ENCODE peak calls at places on chromosomes 6 and 20, in five cellular contexts. B is NT2/D1, X is KG1, M is OCI-M1, Q is pancreas. G is an unnamed sample.

GRCh38 chr6:33885121-33886057 is 81.6 kb upstream of the MLN start:
- DNase-seq in B (no peak), X (no peak), M (no peak), Q (no peak), G (no peak)

GRCh38 chr6:35173068-35174042 is 32.2 kb upstream of the TCP11 start:
- DNase-seq in B (no peak), X (no peak), M (no peak), Q (no peak), G (no peak)

GRCh38 chr20:17625246-17626051 is 55.6 kb downstream of the DSTN start:
- DNase-seq in B (no peak), X (no peak), M (no peak), Q (peak; percentile 72), G (no peak)

GRCh38 chr20:52104546-52105044 is 87.0 kb downstream of the ZFP64 start:
- DNase-seq in B (peak; percentile 56), X (no peak), M (no peak), Q (peak; percentile 53), G (peak; percentile 56)

GRCh38 chr6:2384518-2384917 is 139.1 kb upstream of the GMDS start:
- DNase-seq in B (no peak), X (no peak), M (no peak), Q (no peak), G (no peak)

GRCh38 chr6:80872194-80872950 is 765.9 kb downstream of the BCKDHB start:
- DNase-seq in B (no peak), X (no peak), M (no peak), Q (no peak), G (peak; percentile 6)

GRCh38 chr6:153493501-153493900 is 362.4 kb upstream of the RGS17 start:
- DNase-seq in B (no peak), X (no peak), M (no peak), Q (no peak), G (no peak)

GRCh38 chr6:337782-338464 is 45.6 kb downstream of the DUSP22 start:
- DNase-seq in B (no peak), X (no peak), M (no peak), Q (no peak), G (no peak)

GRCh38 chr20:62275263-62275619 is 27.6 kb upstream of the ADRM1 start:
- DNase-seq in B (no peak), X (no peak), M (no peak), Q (no peak), G (no peak)

GRCh38 chr6:81613606-81614005 is 138.9 kb downstream of the TENT5A start:
- DNase-seq in B (no peak), X (no peak), M (peak; percentile 58), Q (no peak), G (no peak)

GRCh38 chr20:50876816-50877215 is 54.4 kb downstream of the ADNP start:
- DNase-seq in B (no peak), X (no peak), M (no peak), Q (no peak), G (no peak)

GRCh38 chr6:103819509-103819908 is 1040.2 kb downstream of the HACE1 start:
- DNase-seq in B (no peak), X (no peak), M (no peak), Q (no peak), G (no peak)

GRCh38 chr6:16681260-16681873 is 79.9 kb downstream of the ATXN1 start:
- DNase-seq in B (no peak), X (no peak), M (no peak), Q (no peak), G (no peak)

GRCh38 chr6:2990179-2990931 is 9.3 kb upstream of the NQO2 start:
- DNase-seq in B (no peak), X (no peak), M (peak; percentile 96), Q (no peak), G (no peak)

GRCh38 chr6:144939926-144940325 is 654.8 kb downstream of the UTRN start:
- DNase-seq in B (no peak), X (no peak), M (no peak), Q (no peak), G (no peak)

GRCh38 chr20:47188540-47188939 is 168.0 kb downstream of the ZMYND8 start:
- DNase-seq in B (no peak), X (no peak), M (no peak), Q (no peak), G (no peak)

GRCh38 chr6:21587925-21588811 is 5.4 kb upstream of the SOX4 start:
- DNase-seq in B (no peak), X (peak; percentile 75), M (no peak), Q (peak; percentile 89), G (no peak)

GRCh38 chr6:112539355-112539754 is 192.2 kb downstream of the RFPL4B start:
- DNase-seq in B (no peak), X (no peak), M (no peak), Q (no peak), G (no peak)

GRCh38 chr6:31083742-31084354 is 28.5 kb downstream of the C6orf15 start:
- DNase-seq in B (peak; percentile 50), X (no peak), M (peak; percentile 84), Q (no peak), G (no peak)

GRCh38 chr6:17820055-17820454 is 113.3 kb upstream of the NUP153 start:
- DNase-seq in B (no peak), X (no peak), M (peak; percentile 83), Q (no peak), G (no peak)

GRCh38 chr6:156767603-156768467 is 9.3 kb upstream of the ARID1B start:
- DNase-seq in B (no peak), X (no peak), M (peak; percentile 20), Q (no peak), G (no peak)

GRCh38 chr6:135819665-135820064 is 31.8 kb upstream of the PDE7B start:
- DNase-seq in B (no peak), X (no peak), M (peak; percentile 47), Q (no peak), G (no peak)

GRCh38 chr6:33213166-33213988 is 5.1 kb downstream of the RING1 start:
- DNase-seq in B (no peak), X (no peak), M (peak; percentile 55), Q (peak; percentile 80), G (no peak)